ENCODE peak calls at places on chromosomes 4 and X, in four cellular contexts. U is ovary, A is K562, Q is esophagus muscularis mucosa. P is an unnamed sample. For H3K27me3, the result is how much of the 10 kb centered on the place peaks cover.

GRCh38 chr4:144721994-144722393 is 76.0 kb downstream of the HHIP start:
- DNase-seq in A (no peak), Q (no peak), U (no peak), P (no peak)

GRCh38 chr4:102807345-102807744 is 20.0 kb downstream of the UBE2D3 start:
- DNase-seq in U (no peak), Q (no peak), A (no peak), P (no peak)

GRCh38 chr4:123315617-123316016 is 81.0 kb upstream of the SPRY1 start:
- DNase-seq in A (no peak), Q (no peak), U (no peak), P (no peak)

GRCh38 chr4:56530269-56531148 is 24.9 kb downstream of the ARL9 start:
- DNase-seq in Q (peak), U (peak), A (peak), P (peak)

GRCh38 chrX:70208479-70208878 is 26.0 kb upstream of the AWAT1 start:
- DNase-seq in Q (no peak), A (no peak), U (no peak), P (no peak)

GRCh38 chrX:41335590-41336331 is 1.8 kb downstream of the DDX3X start:
- DNase-seq in U (no peak), Q (no peak), A (no peak), P (no peak)

GRCh38 chr4:3193531-3194203 is 55.3 kb upstream of the MSANTD1 start:
- DNase-seq in A (no peak), Q (no peak), U (no peak), P (no peak)

GRCh38 chrX:120310861-120311631 is at the start of gene TMEM255A:
- DNase-seq in A (no peak), U (peak), Q (no peak), P (no peak)

GRCh38 chr4:7570156-7570778 is 135.5 kb upstream of the PSAPL1 start:
- DNase-seq in A (no peak), Q (no peak), U (no peak), P (no peak)

GRCh38 chr4:39043058-39043696 is 11.0 kb upstream of the TMEM156 start:
- DNase-seq in U (no peak), Q (no peak), A (no peak), P (no peak)

GRCh38 chr4:146585761-146586333 is 52.8 kb upstream of the POU4F2 start:
- DNase-seq in U (no peak), Q (no peak), A (no peak), P (no peak)

GRCh38 chr4:94486372-94486801 is 34.6 kb downstream of the PDLIM5 start:
- DNase-seq in U (no peak), Q (no peak), A (no peak), P (no peak)

GRCh38 chr4:44671636-44672035 is 6.6 kb upstream of the GUF1 start:
- DNase-seq in U (no peak), Q (no peak), A (no peak), P (no peak)

GRCh38 chr4:91280551-91281290 is 1023.0 kb upstream of the GRID2 start:
- DNase-seq in U (no peak), A (no peak), Q (no peak), P (no peak)

GRCh38 chr4:23969635-23970034 is 79.8 kb upstream of the PPARGC1A start:
- DNase-seq in Q (no peak), A (no peak), U (no peak), P (no peak)

GRCh38 chrX:38087594-38087993 is 81.2 kb downstream of the SYTL5 start:
- DNase-seq in Q (no peak), U (no peak), A (no peak), P (no peak)

GRCh38 chr4:17468638-17469221 is 43.2 kb downstream of the QDPR start:
- DNase-seq in Q (no peak), A (peak), U (peak), P (no peak)

GRCh38 chr4:96766359-96766758 is 926.5 kb downstream of the PDHA2 start:
- DNase-seq in A (no peak), U (no peak), Q (no peak), P (no peak)

GRCh38 chrX:108091878-108092291 is 307 bp downstream of the ATG4A start:
- DNase-seq in A (no peak), Q (no peak), U (no peak), P (no peak)

GRCh38 chr4:98659106-98659592 is 738 bp upstream of the TSPAN5 start:
- DNase-seq in U (peak), Q (no peak), A (no peak), P (no peak)

GRCh38 chr4:94498502-94498901 is 46.8 kb downstream of the PDLIM5 start:
- DNase-seq in A (no peak), Q (no peak), U (no peak), P (no peak)

GRCh38 chrX:9374537-9374936 is 90.3 kb upstream of the TBL1X start:
- DNase-seq in U (no peak), Q (no peak), A (no peak), P (no peak)

GRCh38 chr4:161714022-161714751 is 449.6 kb downstream of the FSTL5 start:
- DNase-seq in Q (no peak), A (no peak), U (no peak), P (no peak)

GRCh38 chr4:100754741-100755140 is 236.9 kb upstream of the EMCN start:
- DNase-seq in Q (no peak), U (no peak), A (no peak), P (no peak)

GRCh38 chr4:159048166-159048886 is 54.6 kb upstream of the RAPGEF2 start:
- DNase-seq in Q (no peak), A (peak), U (peak), P (peak)

GRCh38 chrX:23338334-23338733 is 3.7 kb downstream of the PTCHD1 start:
- DNase-seq in U (no peak), Q (no peak), A (no peak), P (no peak)

DNA sequence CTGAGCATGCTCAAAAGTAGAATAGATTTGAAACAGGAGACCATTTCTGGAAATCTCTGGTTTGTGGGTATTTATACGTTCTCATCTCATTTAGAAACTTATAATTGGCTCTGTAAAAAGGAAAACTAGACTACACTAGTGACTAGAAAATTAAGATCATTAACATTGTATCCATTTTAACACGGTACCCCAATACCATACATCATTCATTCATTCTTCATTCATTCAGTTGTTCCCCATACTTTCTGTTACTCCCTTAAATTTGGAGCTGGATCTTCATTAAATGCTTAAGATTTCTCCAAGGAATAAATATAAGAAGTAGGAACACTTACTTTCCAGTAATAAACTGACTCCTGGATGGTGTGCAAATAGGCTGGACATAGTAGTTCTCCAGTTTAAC is 1.3 kb downstream of the ARSJ start:
- DNase-seq in Q (no peak), U (no peak), A (no peak), P (no peak)
- H3K27ac ChIP-seq in Q (peak), U (peak), A (no peak), P (no peak)

GRCh38 chr4:26860157-26860921 is at the start of gene STIM2:
- DNase-seq in U (peak), A (peak), Q (peak), P (peak)
- TF ChIP-seq EP300 in U (no peak), A (peak), Q (no peak), P (peak)

GRCh38 chr4:41750158-41750623 is 1.7 kb upstream of the PHOX2B start:
- DNase-seq in U (no peak), Q (peak), A (no peak), P (no peak)
- H3K27me3 ChIP-seq in U (under half), Q (half or more), A (under half), P (under half)

GRCh38 chr4:48641401-48641800 is 138.7 kb downstream of the FRYL start:
- DNase-seq in Q (no peak), A (no peak), U (no peak), P (no peak)

GRCh38 chr4:48640225-48640624 is 139.9 kb downstream of the FRYL start:
- DNase-seq in A (no peak), Q (no peak), U (no peak), P (no peak)

GRCh38 chr4:48640699-48641098 is 139.4 kb downstream of the FRYL start:
- DNase-seq in U (no peak), A (no peak), Q (no peak), P (no peak)

GRCh38 chr4:48645225-48645794 is 134.8 kb downstream of the FRYL start:
- DNase-seq in A (no peak), Q (no peak), U (no peak), P (no peak)

DNA sequence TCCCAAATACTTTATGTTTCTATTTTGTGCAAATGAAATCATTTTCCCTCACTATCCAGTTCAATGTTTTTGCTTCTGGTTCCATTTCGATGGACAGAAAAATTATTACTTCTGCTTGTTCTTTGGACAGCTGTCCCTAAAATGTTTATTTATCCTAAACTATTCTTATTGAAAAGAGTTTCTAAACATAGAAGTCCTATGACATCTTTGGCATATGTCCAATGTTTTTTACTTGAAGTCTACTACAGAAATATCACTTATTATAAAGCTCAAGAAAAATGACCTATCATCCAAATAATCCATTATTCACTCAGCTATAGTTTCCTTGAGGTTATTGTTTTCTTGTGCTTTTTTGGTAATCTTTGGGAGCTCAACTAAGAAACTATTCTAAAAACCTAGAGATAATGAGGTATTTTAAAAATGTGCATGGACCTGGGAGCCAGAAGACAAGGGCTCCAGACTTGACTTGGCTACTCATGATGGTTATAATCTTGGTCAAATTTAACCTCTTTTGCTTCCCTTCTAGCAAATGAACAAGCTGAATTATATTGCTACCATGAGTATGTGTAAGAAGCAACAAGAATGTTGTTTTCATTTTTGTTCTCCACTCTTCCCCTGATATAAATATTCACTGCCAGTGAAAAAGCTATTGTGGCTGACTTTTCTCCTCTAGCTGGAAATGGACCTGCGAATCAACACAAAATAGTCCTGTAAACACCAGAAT is 137.5 kb downstream of the FRYL start:
- DNase-seq in A (no peak), Q (no peak), U (no peak), P (no peak)
- H3K27ac ChIP-seq in A (no peak), Q (no peak), U (no peak), P (no peak)